ENCODE peak calls at places on chromosomes 2 and 18, in ten cellular contexts. Y, L, K, S, G, W, A, J, Z and T are unnamed samples.
A peak's percentile ranks its signal among the peaks of the same experiment; 100 is the strongest.

GRCh38 chr2:180823546-180824141 is 156.8 kb upstream of the UBE2E3 start:
- DNase-seq in Y (peak; percentile 58), L (peak; percentile 52), K (peak; percentile 18), S (peak; percentile 61), G (no peak), W (no peak), A (peak; percentile 89), J (no peak), Z (no peak), T (no peak)

GRCh38 chr2:188952901-188953300 is 21.3 kb upstream of the COL3A1 start:
- DNase-seq in Y (peak; percentile 36), L (no peak), K (no peak), S (no peak), G (no peak), W (no peak), A (no peak), J (no peak), Z (no peak), T (no peak)

GRCh38 chr2:100178085-100178788 is 35.8 kb upstream of the AFF3 start:
- DNase-seq in Y (peak; percentile 59), L (peak; percentile 60), K (no peak), S (peak; percentile 34), G (peak; percentile 30), W (no peak), A (peak; percentile 24), J (peak; percentile 12), Z (no peak), T (peak; percentile 52)

GRCh38 chr2:140597836-140598235 is 1533.0 kb downstream of the LRP1B start:
- DNase-seq in Y (no peak), L (no peak), K (no peak), S (no peak), G (no peak), W (no peak), A (no peak), J (no peak), Z (no peak), T (no peak)

GRCh38 chr2:176494949-176495353 is 225.7 kb downstream of the MTX2 start:
- DNase-seq in Y (peak; percentile 12), L (peak; percentile 61), K (no peak), S (peak; percentile 27), G (no peak), W (no peak), A (no peak), J (no peak), Z (no peak), T (no peak)

GRCh38 chr18:44792456-44793080 is 111.9 kb downstream of the SETBP1 start:
- DNase-seq in Y (peak; percentile 8), L (peak; percentile 23), K (no peak), S (peak; percentile 72), G (no peak), W (no peak), A (no peak), J (no peak), Z (no peak), T (no peak)

GRCh38 chr2:84546551-84546950 is 30.3 kb downstream of the DNAH6 start:
- DNase-seq in Y (peak; percentile 77), L (no peak), K (no peak), S (no peak), G (no peak), W (no peak), A (no peak), J (no peak), Z (no peak), T (no peak)

GRCh38 chr2:173571021-173571821 is 216.5 kb downstream of the CDCA7 start:
- DNase-seq in Y (peak; percentile 59), L (peak; percentile 62), K (peak; percentile 10), S (peak; percentile 49), G (peak; percentile 17), W (no peak), A (no peak), J (no peak), Z (no peak), T (no peak)

GRCh38 chr18:6355789-6356589 is 58.7 kb downstream of the L3MBTL4 start:
- DNase-seq in Y (peak; percentile 64), L (no peak), K (no peak), S (no peak), G (no peak), W (no peak), A (no peak), J (no peak), Z (no peak), T (no peak)

GRCh38 chr2:182503886-182504285 is 77.0 kb upstream of the PDE1A start:
- DNase-seq in Y (peak; percentile 46), L (peak; percentile 66), K (peak; percentile 20), S (peak; percentile 16), G (no peak), W (no peak), A (no peak), J (no peak), Z (no peak), T (no peak)

GRCh38 chr2:18684202-18685040 is 95.1 kb upstream of the NT5C1B start:
- DNase-seq in Y (no peak), L (no peak), K (peak; percentile 96), S (peak; percentile 31), G (no peak), W (no peak), A (peak; percentile 8), J (no peak), Z (no peak), T (no peak)

GRCh38 chr2:98448441-98449145 is 3.9 kb downstream of the INPP4A start:
- DNase-seq in Y (no peak), L (no peak), K (no peak), S (no peak), G (no peak), W (no peak), A (peak; percentile 87), J (no peak), Z (no peak), T (no peak)

GRCh38 chr18:9552189-9552588 is 62.2 kb downstream of the PPP4R1 start:
- DNase-seq in Y (no peak), L (peak; percentile 51), K (no peak), S (peak; percentile 43), G (no peak), W (no peak), A (no peak), J (no peak), Z (no peak), T (no peak)

DNA sequence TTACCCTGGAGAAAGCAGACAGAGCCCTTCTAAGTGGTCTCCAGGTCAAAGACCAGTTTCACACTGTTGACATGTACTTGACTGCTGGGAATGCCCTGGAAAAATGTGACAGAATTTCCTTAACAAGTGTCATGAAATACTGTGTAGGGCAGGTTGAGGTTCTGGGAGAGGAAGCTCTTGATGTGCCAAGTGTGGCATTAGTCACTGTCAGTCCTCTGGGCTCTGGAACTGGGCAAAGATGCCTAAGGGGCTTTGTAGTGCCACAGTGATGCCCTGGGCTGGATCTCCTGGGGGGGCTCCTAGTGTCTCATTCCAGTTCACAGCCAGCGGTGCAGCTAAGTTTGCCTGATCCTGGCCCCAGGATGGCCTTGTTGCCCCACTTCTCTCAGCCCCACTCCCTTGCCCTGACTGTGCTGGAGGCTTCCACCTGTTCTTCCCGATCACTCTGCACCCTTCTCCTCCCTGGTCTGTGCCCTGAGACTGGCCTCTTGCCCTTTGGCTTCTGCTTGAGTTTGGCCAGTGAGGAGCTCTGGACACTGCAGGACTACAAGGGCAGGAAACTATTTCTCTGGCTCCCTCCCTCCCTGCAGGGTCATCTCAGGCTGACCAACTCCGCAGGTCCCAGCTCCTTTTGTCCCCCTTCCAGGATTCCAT is 27.0 kb upstream of the FAM124B start:
- DNase-seq in Y (no peak), L (no peak), K (no peak), S (no peak), G (no peak), W (no peak), A (no peak), J (no peak), Z (no peak), T (no peak)
- TF ChIP-seq CTCF in Y (no peak), L (no peak), K (no peak), S (no peak), G (no peak), W (no peak), A (no peak), J (no peak), Z (no peak), T (no peak)

GRCh38 chr18:45834303-45834702 is 8.8 kb downstream of the SIGLEC15 start:
- DNase-seq in Y (no peak), L (no peak), K (no peak), S (no peak), G (no peak), W (no peak), A (no peak), J (no peak), Z (no peak), T (no peak)

GRCh38 chr18:45829896-45830295 is 4.4 kb downstream of the SIGLEC15 start:
- DNase-seq in Y (no peak), L (no peak), K (no peak), S (peak; percentile 45), G (no peak), W (no peak), A (no peak), J (no peak), Z (no peak), T (no peak)

GRCh38 chr18:45828917-45829811 is 3.7 kb downstream of the SIGLEC15 start:
- DNase-seq in Y (no peak), L (no peak), K (no peak), S (peak; percentile 52), G (no peak), W (no peak), A (no peak), J (no peak), Z (no peak), T (no peak)

GRCh38 chr18:45835057-45835634 is 9.7 kb downstream of the SIGLEC15 start:
- DNase-seq in Y (no peak), L (no peak), K (no peak), S (no peak), G (no peak), W (no peak), A (no peak), J (no peak), Z (no peak), T (no peak)

GRCh38 chr18:45830917-45831316 is 5.4 kb downstream of the SIGLEC15 start:
- DNase-seq in Y (no peak), L (no peak), K (no peak), S (no peak), G (no peak), W (no peak), A (no peak), J (no peak), Z (no peak), T (no peak)
- TF ChIP-seq CTCF in Y (no peak), L (no peak), K (no peak), S (no peak), G (no peak), W (no peak), A (no peak), J (no peak), Z (no peak), T (no peak)

GRCh38 chr2:174985624-174986023 is 19.6 kb downstream of the CHN1 start:
- DNase-seq in Y (peak; percentile 33), L (peak; percentile 57), K (peak; percentile 17), S (peak; percentile 59), G (no peak), W (no peak), A (no peak), J (no peak), Z (no peak), T (no peak)
- TF ChIP-seq CTCF in Y (peak; percentile 25), L (peak; percentile 54), K (peak; percentile 57), S (peak; percentile 59), G (peak; percentile 40), W (peak; percentile 47), A (peak; percentile 45), J (peak; percentile 4), Z (peak; percentile 52), T (peak; percentile 73)

GRCh38 chr2:40937284-40937683 is 485.4 kb upstream of the SLC8A1 start:
- DNase-seq in Y (no peak), L (no peak), K (no peak), S (no peak), G (no peak), W (no peak), A (no peak), J (no peak), Z (no peak), T (no peak)

GRCh38 chr2:40935349-40935748 is 483.5 kb upstream of the SLC8A1 start:
- DNase-seq in Y (no peak), L (no peak), K (no peak), S (no peak), G (no peak), W (no peak), A (no peak), J (no peak), Z (no peak), T (no peak)
- TF ChIP-seq CTCF in Y (no peak), L (no peak), K (no peak), S (no peak), G (peak; percentile 15), W (no peak), A (no peak), J (no peak), Z (no peak), T (no peak)